ENCODE peak calls at places on chromosome 4, in four cellular contexts. N is SJCRH30; L is lower lobe of right lung; S is effector memory CD4-positive, alpha-beta T cell. X is an unnamed sample. For H3K9me3 and H3K36me3, the result is how much of the 10 kb centered on the place peaks cover.

GRCh38 chr4:184262901-184263300 is 45.2 kb upstream of the ENPP6 start:
- DNase-seq in N (no peak), L (no peak), S (no peak), X (no peak)

GRCh38 chr4:47837582-47838294 is at the start of gene CORIN:
- DNase-seq in N (no peak), L (peak), S (no peak), X (peak)

GRCh38 chr4:148166132-148166531 is 276.1 kb downstream of the NR3C2 start:
- DNase-seq in N (peak), L (no peak), S (no peak), X (no peak)

GRCh38 chr4:169925678-169926077 is 100.5 kb downstream of the MFAP3L start:
- DNase-seq in N (no peak), L (no peak), S (no peak), X (no peak)

GRCh38 chr4:146273204-146273901 is 59.0 kb downstream of the REELD1 start:
- DNase-seq in N (no peak), L (no peak), S (no peak), X (no peak)

GRCh38 chr4:24210332-24210902 is 320.6 kb upstream of the PPARGC1A start:
- DNase-seq in N (no peak), L (peak), S (no peak), X (no peak)

GRCh38 chr4:10057023-10057395 is 35.7 kb upstream of the SLC2A9 start:
- DNase-seq in N (no peak), L (no peak), S (no peak), X (no peak)

GRCh38 chr4:23897564-23898109 is 7.8 kb upstream of the PPARGC1A start:
- DNase-seq in N (no peak), L (no peak), S (no peak), X (no peak)

GRCh38 chr4:76059750-76060149 is 14.8 kb upstream of the ART3 start:
- DNase-seq in N (no peak), L (no peak), S (no peak), X (no peak)

GRCh38 chr4:99209671-99210070 is 9.4 kb downstream of the ADH6 start:
- DNase-seq in N (no peak), L (no peak), S (no peak), X (no peak)

GRCh38 chr4:55947912-55948725 is 626 bp upstream of the CEP135 start:
- DNase-seq in N (peak), L (no peak), S (peak), X (no peak)

GRCh38 chr4:30714408-30715031 is 5.6 kb upstream of the PCDH7 start:
- DNase-seq in N (peak), L (no peak), S (no peak), X (peak)

GRCh38 chr4:23717528-23718248 is 172.2 kb downstream of the PPARGC1A start:
- DNase-seq in N (peak), L (no peak), S (no peak), X (peak)

GRCh38 chr4:139419388-139419914 is 34.5 kb upstream of the RAB33B start:
- DNase-seq in N (peak), L (no peak), S (no peak), X (no peak)

GRCh38 chr4:37953620-37954325 is 6.4 kb upstream of the PTTG2 start:
- DNase-seq in N (peak), L (no peak), S (no peak), X (no peak)

GRCh38 chr4:6873792-6874461 is 35.7 kb upstream of the TBC1D14 start:
- DNase-seq in N (peak), L (peak), S (peak), X (peak)

GRCh38 chr4:153792007-153792892 is 3.4 kb upstream of the SFRP2 start:
- DNase-seq in N (no peak), L (peak), S (no peak), X (peak)

GRCh38 chr4:83851261-83852084 is 315.6 kb downstream of the GPAT3 start:
- DNase-seq in N (no peak), L (no peak), S (no peak), X (no peak)

GRCh38 chr4:97691111-97691605 is 452.1 kb downstream of the STPG2 start:
- DNase-seq in N (peak), L (no peak), S (no peak), X (no peak)

GRCh38 chr4:173761938-173762337 is 231.9 kb upstream of the HAND2 start:
- DNase-seq in N (no peak), L (no peak), S (no peak), X (no peak)

GRCh38 chr4:100716416-100716815 is 198.6 kb upstream of the EMCN start:
- DNase-seq in N (no peak), L (no peak), S (no peak), X (no peak)

GRCh38 chr4:43757147-43757546 is 691.5 kb downstream of the KCTD8 start:
- DNase-seq in N (no peak), L (no peak), S (no peak), X (no peak)

GRCh38 chr4:122826596-122827257 is at the start of gene FGF2:
- DNase-seq in N (peak), L (peak), S (no peak), X (peak)

GRCh38 chr4:184807797-184808718 is 17.7 kb downstream of the ACSL1 start:
- DNase-seq in N (peak), L (no peak), S (no peak), X (no peak)

GRCh38 chr4:98394134-98394533 is 132.9 kb downstream of the RAP1GDS1 start:
- DNase-seq in N (no peak), L (no peak), S (no peak), X (no peak)

GRCh38 chr4:87103691-87104187 is 116.7 kb downstream of the KLHL8 start:
- DNase-seq in N (no peak), L (no peak), S (no peak), X (no peak)

GRCh38 chr4:74219241-74219640 is 61.3 kb downstream of the MTHFD2L start:
- DNase-seq in N (no peak), L (no peak), S (no peak), X (no peak)

GRCh38 chr4:80587861-80588385 is 252.4 kb downstream of the CFAP299 start:
- DNase-seq in N (no peak), L (no peak), S (no peak), X (no peak)

GRCh38 chr4:118139241-118139640 is 105.0 kb downstream of the NDST3 start:
- DNase-seq in N (no peak), L (no peak), S (no peak), X (no peak)

GRCh38 chr4:162894387-162894786 is 272.3 kb downstream of the NAF1 start:
- DNase-seq in N (no peak), L (no peak), S (no peak), X (no peak)

GRCh38 chr4:155353923-155354540 is 22.7 kb downstream of the MAP9 start:
- DNase-seq in N (peak), L (peak), S (no peak), X (peak)

GRCh38 chr4:30718021-30718888 is 1.9 kb upstream of the PCDH7 start:
- DNase-seq in N (peak), L (no peak), S (no peak), X (peak)

GRCh38 chr4:4762909-4763814 is 96.3 kb upstream of the MSX1 start:
- DNase-seq in N (peak), L (no peak), S (no peak), X (peak)

GRCh38 chr4:3207531-3208037 is 41.4 kb upstream of the MSANTD1 start:
- DNase-seq in N (no peak), L (no peak), S (no peak), X (no peak)

GRCh38 chr4:5979981-5980380 is 38.2 kb downstream of the C4orf50 start:
- DNase-seq in N (peak), L (no peak), S (no peak), X (peak)

DNA sequence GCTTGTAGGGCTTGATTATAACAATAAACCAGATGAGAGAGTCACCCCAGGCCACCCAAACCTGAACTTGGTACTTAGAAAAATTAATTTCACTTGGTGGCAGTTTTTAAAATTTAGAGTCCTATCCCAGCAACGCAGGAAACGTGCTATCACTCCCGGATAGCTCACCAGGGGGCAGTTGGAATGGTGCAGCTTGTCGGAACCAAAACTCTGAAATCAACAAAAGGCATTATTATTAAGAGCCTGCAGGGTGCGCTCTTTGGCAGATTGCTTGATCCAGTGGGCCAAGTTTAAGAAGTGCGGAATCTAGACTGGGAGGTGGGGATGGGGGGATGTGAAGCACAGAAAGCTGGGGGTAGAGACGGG is 2.4 kb downstream of the FRAS1 start:
- DNase-seq in N (peak), L (peak), S (no peak), X (peak)
- H3K27ac ChIP-seq in N (peak), L (peak), S (no peak), X (no peak)

DNA sequence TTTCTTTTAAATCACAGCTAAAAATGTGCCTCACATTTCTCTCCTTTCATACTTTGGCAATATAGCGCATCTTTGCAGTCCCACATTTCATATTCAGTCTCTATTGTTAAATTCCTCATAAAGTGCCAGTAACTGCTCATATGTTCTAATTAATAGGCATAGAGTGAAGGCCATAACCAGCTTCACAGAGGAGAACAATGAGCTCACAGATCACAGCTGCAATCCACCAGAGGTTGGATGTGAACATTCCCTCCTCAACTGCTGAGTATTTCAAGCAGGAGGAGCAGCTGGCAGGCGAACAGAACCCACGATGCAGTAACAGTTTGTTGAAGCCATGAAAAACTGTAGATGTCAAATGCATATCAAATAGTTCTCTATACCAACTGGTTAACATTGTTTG is 2088.7 kb upstream of the AGA start:
- DNase-seq in N (no peak), L (no peak), S (no peak), X (no peak)
- H3K9me3 ChIP-seq in N (under half), L (under half), S (under half), X (under half)

DNA sequence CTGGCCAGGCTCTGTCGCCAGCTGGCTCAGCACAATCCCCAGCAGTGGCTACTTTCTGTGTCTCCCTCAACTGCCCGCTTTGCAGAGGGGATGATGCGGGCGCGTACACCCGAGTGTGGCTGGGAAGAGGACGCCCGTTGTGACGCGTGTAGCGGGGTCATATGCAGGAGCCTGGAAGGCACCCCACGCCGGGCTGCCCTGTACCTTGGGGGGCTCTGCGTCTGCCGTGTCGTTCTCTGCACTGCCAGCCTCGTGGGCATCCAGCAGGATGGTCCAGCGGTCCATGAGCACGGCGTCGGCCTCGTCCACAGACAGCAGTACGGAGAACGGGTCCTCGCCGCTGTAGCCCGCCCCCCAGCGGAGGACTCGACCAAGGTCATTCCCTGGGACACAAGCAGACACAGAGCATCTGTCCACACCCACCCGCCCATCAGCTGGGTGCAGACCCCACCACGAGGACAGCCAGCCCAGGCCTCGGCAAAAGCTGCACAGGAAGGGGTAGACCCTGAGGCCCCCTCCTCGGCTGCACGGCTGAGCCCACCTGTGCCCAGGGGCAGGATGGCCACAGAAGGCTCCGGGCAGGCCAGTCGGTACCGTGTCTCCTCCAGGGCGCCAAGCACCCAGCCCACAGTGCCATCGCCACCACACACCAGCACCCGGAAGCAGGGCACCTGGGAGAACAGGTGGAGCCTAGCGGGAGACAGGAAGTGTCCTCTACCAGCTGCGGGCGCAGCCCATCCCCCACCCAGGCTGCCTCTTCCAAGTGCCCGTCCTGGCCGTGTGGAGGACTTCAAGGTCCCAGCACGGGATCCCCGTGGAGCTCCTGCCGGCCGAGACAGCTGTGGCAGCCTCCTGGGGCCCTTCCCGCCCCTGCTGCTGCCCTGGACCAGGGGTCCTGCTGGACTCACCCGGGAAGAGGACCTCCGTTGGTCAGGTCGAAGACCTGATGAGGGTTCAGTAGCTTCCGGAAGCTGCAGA is 10.8 kb downstream of the DGKQ start:
- DNase-seq in N (no peak), L (peak), S (no peak), X (no peak)
- H3K36me3 ChIP-seq in N (under half), L (half or more), S (under half), X (under half)

DNA sequence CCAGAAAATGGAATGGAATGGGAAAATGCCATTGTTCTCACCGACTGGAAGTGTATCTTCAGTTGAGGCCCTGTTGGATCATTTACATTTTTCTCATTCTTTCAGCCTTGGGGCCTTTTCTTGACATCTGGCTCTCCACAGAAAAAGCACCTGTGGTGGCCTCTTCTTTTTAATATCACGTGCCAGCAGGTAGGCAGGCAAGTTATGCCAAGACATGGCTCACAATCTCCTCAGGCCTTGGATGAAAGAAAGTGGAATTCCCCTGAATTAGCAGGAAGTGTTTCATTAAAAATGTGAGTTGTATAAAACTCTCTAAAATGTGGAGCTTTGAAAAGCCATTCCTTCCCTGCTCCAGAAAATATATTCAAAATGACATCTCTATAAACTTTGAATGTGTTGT is 122.1 kb downstream of the FRAS1 start:
- DNase-seq in N (no peak), L (no peak), S (no peak), X (no peak)
- H3K27ac ChIP-seq in N (no peak), L (no peak), S (no peak), X (no peak)

DNA sequence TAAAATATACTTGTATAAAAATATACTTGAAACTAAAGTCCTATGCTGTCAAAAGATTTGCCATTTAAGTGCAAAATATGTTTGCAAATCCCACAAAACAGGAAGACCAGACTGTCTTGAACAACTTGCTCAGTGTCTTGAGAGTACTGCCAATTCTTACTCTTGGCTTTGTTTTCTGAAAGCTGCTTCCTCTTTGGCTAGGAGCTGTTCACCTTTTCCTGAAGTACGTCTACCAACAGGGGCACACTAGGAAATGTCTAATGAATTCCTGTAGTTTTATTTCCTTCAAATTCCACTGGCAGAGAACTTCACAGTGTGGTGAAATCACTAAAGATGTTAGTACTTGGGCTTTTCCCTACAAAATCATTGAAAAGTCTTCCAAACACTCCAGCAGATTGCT is 46.4 kb upstream of the ABCG2 start:
- DNase-seq in N (no peak), L (no peak), S (no peak), X (no peak)
- H3K9me3 ChIP-seq in N (under half), L (under half), S (under half), X (under half)

GRCh38 chr4:165725352-165725751 is 147.7 kb upstream of the TLL1 start:
- DNase-seq in N (no peak), L (no peak), S (no peak), X (no peak)
- H3K36me3 ChIP-seq in N (under half), L (under half), S (under half), X (under half)

GRCh38 chr4:128335541-128335940 is 47.9 kb upstream of the PGRMC2 start:
- DNase-seq in N (no peak), L (no peak), S (no peak), X (no peak)
- H3K27ac ChIP-seq in N (no peak), L (no peak), S (no peak), X (no peak)

DNA sequence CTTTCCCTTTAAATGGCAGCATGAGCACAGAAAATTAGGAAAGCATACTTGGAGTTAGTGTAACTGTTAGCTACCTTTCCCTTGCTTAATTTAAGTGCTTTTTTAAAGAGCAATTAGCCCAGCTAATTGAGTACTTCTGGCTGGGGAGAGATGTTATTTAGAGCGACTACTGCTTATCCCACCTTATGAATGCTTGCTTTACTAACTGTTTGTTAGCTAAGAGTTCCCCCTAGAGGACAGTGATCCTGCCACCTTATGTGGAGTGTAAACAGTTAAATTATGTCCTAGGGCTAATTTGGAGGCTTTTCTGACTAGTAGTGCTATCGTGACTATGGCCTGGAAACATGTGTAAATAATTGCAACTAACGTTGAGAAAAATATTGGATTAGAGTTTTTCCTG is 909.4 kb downstream of the FSTL5 start:
- DNase-seq in N (no peak), L (no peak), S (no peak), X (no peak)
- H3K9me3 ChIP-seq in N (under half), L (under half), S (under half), X (under half)

GRCh38 chr4:17489123-17489522 is 22.8 kb downstream of the QDPR start:
- DNase-seq in N (no peak), L (no peak), S (no peak), X (no peak)

GRCh38 chr4:17490575-17491059 is 21.3 kb downstream of the QDPR start:
- DNase-seq in N (peak), L (no peak), S (no peak), X (no peak)

GRCh38 chr4:17491196-17491595 is 20.7 kb downstream of the QDPR start:
- DNase-seq in N (peak), L (no peak), S (no peak), X (no peak)

GRCh38 chr4:17492058-17492741 is 19.7 kb downstream of the QDPR start:
- DNase-seq in N (peak), L (no peak), S (no peak), X (no peak)

DNA sequence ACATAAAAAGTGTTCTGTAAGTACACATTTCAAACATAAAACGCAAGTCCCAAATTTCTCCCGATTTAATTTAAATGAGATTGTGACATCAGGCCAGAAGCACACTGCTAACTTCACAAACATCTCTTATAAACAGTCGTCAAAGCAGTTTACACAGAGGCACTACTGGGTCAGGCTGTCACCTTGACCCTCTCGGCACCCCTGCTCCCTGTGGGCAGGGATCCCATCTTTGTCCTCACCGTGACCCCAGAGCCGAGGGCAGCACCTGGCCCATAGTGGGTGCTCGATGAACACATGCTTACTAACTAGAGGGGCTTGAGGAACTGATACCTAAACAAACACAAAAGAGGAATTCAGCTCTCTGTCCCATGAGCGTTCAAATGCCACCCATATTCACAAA is 22.2 kb downstream of the QDPR start:
- DNase-seq in N (no peak), L (no peak), S (no peak), X (no peak)
- H3K36me3 ChIP-seq in N (under half), L (half or more), S (under half), X (under half)

GRCh38 chr4:95742179-95742578 is 97.7 kb upstream of the PDHA2 start:
- DNase-seq in N (no peak), L (no peak), S (no peak), X (no peak)
- H3K27ac ChIP-seq in N (no peak), L (no peak), S (no peak), X (no peak)